ENCODE peak calls at places on chromosomes 12 and 14, in four cellular contexts. B, C, O and N are unnamed samples.

GRCh38 chr14:32332415-32333116 is 3.5 kb downstream of the AKAP6 start:
- DNase-seq in B (no peak), C (no peak), O (no peak), N (no peak)

GRCh38 chr14:74620497-74620921 is 8.5 kb upstream of the LTBP2 start:
- DNase-seq in B (no peak), C (no peak), O (peak; percentile 98), N (no peak)

GRCh38 chr12:111393700-111394275 is 11.9 kb upstream of the SH2B3 start:
- DNase-seq in B (peak; percentile 60), O (no peak), C (no peak), N (peak; percentile 90)

GRCh38 chr12:105761075-105761474 is 377.7 kb downstream of the NUAK1 start:
- DNase-seq in B (no peak), C (no peak), O (no peak), N (no peak)

GRCh38 chr12:53726342-53726741 is 910 bp downstream of the CALCOCO1 start:
- DNase-seq in C (peak; percentile 55), B (no peak), O (no peak), N (no peak)

GRCh38 chr12:49288412-49288853 is 6.5 kb upstream of the PRPH start:
- DNase-seq in O (peak; percentile 34), B (no peak), C (peak; percentile 56), N (no peak)

GRCh38 chr14:74525361-74525851 is 31.8 kb downstream of the ISCA2 start:
- DNase-seq in B (no peak), O (no peak), C (peak; percentile 10), N (no peak)

GRCh38 chr12:68364893-68365725 is 32.9 kb upstream of the MDM1 start:
- DNase-seq in O (peak; percentile 91), B (peak; percentile 85), C (peak; percentile 97), N (peak; percentile 88)

GRCh38 chr14:102095231-102095870 is 8.5 kb upstream of the HSP90AA1 start:
- DNase-seq in B (no peak), O (no peak), C (no peak), N (no peak)

GRCh38 chr12:96258451-96258933 is 64.3 kb downstream of the ELK3 start:
- DNase-seq in B (no peak), C (no peak), O (no peak), N (no peak)

GRCh38 chr12:2075558-2076195 is 22.9 kb downstream of the CACNA1C start:
- DNase-seq in B (no peak), C (no peak), O (no peak), N (no peak)

GRCh38 chr14:23569443-23570151 is 2.0 kb upstream of the AP1G2 start:
- DNase-seq in O (no peak), B (peak; percentile 5), C (no peak), N (peak; percentile 83)

GRCh38 chr12:113903381-113903863 is 62.7 kb downstream of the RBM19 start:
- DNase-seq in B (no peak), O (peak; percentile 21), C (no peak), N (no peak)

GRCh38 chr14:59134307-59134706 is 54.2 kb upstream of the DAAM1 start:
- DNase-seq in B (no peak), C (no peak), O (no peak), N (no peak)

GRCh38 chr12:49705479-49706267 is 1.5 kb downstream of the FMNL3 start:
- DNase-seq in B (peak; percentile 12), O (peak; percentile 69), C (no peak), N (peak; percentile 16)

GRCh38 chr14:34766611-34767010 is 52.2 kb upstream of the CFL2 start:
- DNase-seq in C (no peak), O (no peak), B (no peak), N (no peak)

GRCh38 chr12:92431146-92431545 is 271.6 kb upstream of the PLEKHG7 start:
- DNase-seq in O (no peak), C (no peak), B (no peak), N (no peak)

GRCh38 chr12:116143883-116144266 is 133.6 kb downstream of the MED13L start:
- DNase-seq in B (no peak), C (no peak), O (peak; percentile 62), N (no peak)

GRCh38 chr12:45388545-45388944 is 172.7 kb downstream of the ANO6 start:
- DNase-seq in B (no peak), O (peak; percentile 26), C (no peak), N (no peak)
- TF ChIP-seq CTCF in B (peak; percentile 49), O (peak; percentile 79), C (peak; percentile 32), N (no peak)

DNA sequence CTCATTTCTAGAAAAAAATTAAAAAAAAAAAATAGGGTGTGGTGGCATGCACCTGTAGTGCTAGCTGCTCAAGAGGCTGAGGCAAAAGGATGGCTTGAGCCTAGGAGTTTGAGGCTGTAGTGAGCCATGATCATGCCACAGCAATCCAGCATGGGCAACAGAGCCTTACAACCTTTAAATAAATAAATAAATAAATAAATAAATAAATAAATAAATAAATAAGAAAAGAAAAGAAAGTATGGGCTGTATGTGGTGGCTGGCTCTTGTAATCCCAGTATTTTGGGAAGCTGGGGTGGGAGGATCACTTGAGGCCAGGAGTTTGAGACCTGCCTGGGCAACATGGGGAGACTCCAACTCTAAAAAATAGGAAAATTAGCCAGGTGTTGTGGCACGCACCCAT is 308.2 kb downstream of the ACSS3 start:
- DNase-seq in C (no peak), O (no peak), B (no peak), N (no peak)
- TF ChIP-seq CTCF in C (no peak), O (no peak), B (no peak), N (no peak)

GRCh38 chr14:103735439-103735814 is 19.8 kb downstream of the ZFYVE21 start:
- DNase-seq in B (no peak), O (no peak), C (no peak), N (no peak)
- TF ChIP-seq CTCF in B (no peak), O (no peak), C (no peak), N (no peak)

DNA sequence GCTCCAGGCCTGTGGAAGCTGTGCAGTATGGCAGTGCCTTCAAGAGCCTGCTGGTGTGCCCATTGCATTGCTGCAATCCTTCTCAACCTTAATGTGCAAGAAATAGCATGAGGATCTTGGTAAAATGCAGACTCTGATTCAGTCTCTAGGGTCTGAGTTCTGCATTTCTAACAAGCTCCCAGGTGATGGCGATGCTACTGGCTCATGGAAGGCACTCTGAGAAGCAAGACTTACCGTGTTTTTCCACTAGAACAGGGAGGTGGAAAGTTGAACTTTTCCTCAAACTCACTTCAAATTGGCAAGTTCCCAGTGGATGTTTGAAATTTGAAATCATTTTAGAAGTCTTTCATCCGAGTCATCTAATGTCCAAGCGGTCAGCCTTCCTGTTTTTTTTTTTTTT is 55.5 kb downstream of the MYRFL start:
- DNase-seq in C (no peak), O (peak; percentile 2), B (no peak), N (no peak)
- TF ChIP-seq CTCF in C (no peak), O (no peak), B (no peak), N (no peak)